ENCODE peak calls at places on chromosomes 7 and 10, in seven cellular contexts. Z, F, X, L, U, I and M are unnamed samples.
A peak's percentile ranks its signal among the peaks of the same experiment; 100 is the strongest.

GRCh38 chr7:100720645-100721504 is 607 bp downstream of the EPO start:
- DNase-seq in Z (peak; percentile 83), F (no peak), X (no peak), L (no peak), U (no peak), I (no peak), M (no peak)

GRCh38 chr7:5643280-5643679 is 138.2 kb downstream of the RNF216 start:
- DNase-seq in Z (no peak), F (no peak), X (peak; percentile 12), L (no peak), U (no peak), I (no peak), M (no peak)

GRCh38 chr7:2072042-2072441 is 160.7 kb downstream of the MAD1L1 start:
- DNase-seq in Z (no peak), F (no peak), X (no peak), L (no peak), U (no peak), I (no peak), M (peak; percentile 41)

GRCh38 chr7:155310425-155311114 is 12.9 kb downstream of the INSIG1 start:
- DNase-seq in Z (no peak), F (no peak), X (no peak), L (no peak), U (no peak), I (no peak), M (no peak)

GRCh38 chr10:31315453-31315852 is 3.6 kb upstream of the ZEB1 start:
- DNase-seq in Z (no peak), F (no peak), X (no peak), L (no peak), U (no peak), I (peak; percentile 45), M (no peak)

GRCh38 chr7:109842386-109842785 is 1248.5 kb upstream of the LRRN3 start:
- DNase-seq in Z (no peak), F (no peak), X (no peak), L (no peak), U (no peak), I (no peak), M (no peak)

GRCh38 chr10:78578929-78579328 is 489.8 kb upstream of the ZMIZ1 start:
- DNase-seq in Z (no peak), F (no peak), X (no peak), L (no peak), U (no peak), I (no peak), M (no peak)

GRCh38 chr7:93538061-93538460 is 36.5 kb downstream of the CALCR start:
- DNase-seq in Z (no peak), F (no peak), X (no peak), L (no peak), U (no peak), I (no peak), M (no peak)

GRCh38 chr7:35037211-35037525 is at the start of gene DPY19L1:
- DNase-seq in Z (no peak), F (no peak), X (no peak), L (no peak), U (no peak), I (no peak), M (no peak)

GRCh38 chr10:129756912-129757861 is 206.9 kb downstream of the EBF3 start:
- DNase-seq in Z (no peak), F (no peak), X (no peak), L (no peak), U (no peak), I (no peak), M (no peak)

GRCh38 chr10:104076743-104077160 is 8.9 kb downstream of the COL17A1 start:
- DNase-seq in Z (no peak), F (no peak), X (no peak), L (no peak), U (no peak), I (no peak), M (no peak)

GRCh38 chr10:77911535-77912123 is 14.9 kb downstream of the DLG5 start:
- DNase-seq in Z (no peak), F (peak; percentile 47), X (no peak), L (no peak), U (no peak), I (no peak), M (no peak)

GRCh38 chr10:84537447-84537931 is 209.1 kb downstream of the CCSER2 start:
- DNase-seq in Z (peak; percentile 85), F (peak; percentile 50), X (peak; percentile 65), L (no peak), U (peak; percentile 65), I (no peak), M (peak; percentile 69)

GRCh38 chr10:101217450-101218281 is 11.6 kb downstream of the LBX1 start:
- DNase-seq in Z (peak; percentile 88), F (no peak), X (peak; percentile 54), L (no peak), U (peak; percentile 82), I (no peak), M (no peak)

GRCh38 chr10:107894521-107894920 is 730.0 kb upstream of the SORCS1 start:
- DNase-seq in Z (no peak), F (no peak), X (no peak), L (no peak), U (no peak), I (no peak), M (no peak)

GRCh38 chr7:86846494-86847190 is 202.9 kb downstream of the GRM3 start:
- DNase-seq in Z (no peak), F (peak; percentile 51), X (no peak), L (no peak), U (no peak), I (no peak), M (no peak)

GRCh38 chr10:64537112-64537511 is 1015.9 kb downstream of the REEP3 start:
- DNase-seq in Z (no peak), F (no peak), X (no peak), L (no peak), U (no peak), I (no peak), M (no peak)

GRCh38 chr7:46767071-46767470 is 814.8 kb downstream of the TNS3 start:
- DNase-seq in Z (no peak), F (no peak), X (no peak), L (no peak), U (no peak), I (no peak), M (no peak)

GRCh38 chr7:75842836-75843446 is 29.3 kb upstream of the CCL24 start:
- DNase-seq in Z (no peak), F (peak; percentile 23), X (no peak), L (no peak), U (no peak), I (peak; percentile 63), M (peak; percentile 28)

GRCh38 chr10:69224862-69225657 is 4.9 kb downstream of the HKDC1 start:
- DNase-seq in Z (peak; percentile 30), F (no peak), X (no peak), L (no peak), U (no peak), I (no peak), M (no peak)

GRCh38 chr10:12950583-12951128 is 50.9 kb downstream of the CCDC3 start:
- DNase-seq in Z (no peak), F (no peak), X (no peak), L (no peak), U (no peak), I (no peak), M (no peak)

GRCh38 chr10:52486840-52487611 is 172.9 kb downstream of the DKK1 start:
- DNase-seq in Z (no peak), F (peak; percentile 60), X (no peak), L (no peak), U (no peak), I (peak; percentile 89), M (no peak)

GRCh38 chr10:119409906-119410305 is 132.6 kb downstream of the RGS10 start:
- DNase-seq in Z (no peak), F (no peak), X (no peak), L (no peak), U (peak; percentile 43), I (no peak), M (no peak)

GRCh38 chr7:3482147-3482921 is 181.3 kb downstream of the SDK1 start:
- DNase-seq in Z (peak; percentile 52), F (peak; percentile 37), X (peak; percentile 13), L (no peak), U (peak; percentile 47), I (no peak), M (peak; percentile 39)